ENCODE peak calls at places on chromosomes 12 and 14, in eight cellular contexts. Y is GM23248, Q is pancreas, J is thoracic aorta, X is A549, C is heart left ventricle, Z is PC-9, L is left ventricle myocardium inferior. B is an unnamed sample.

GRCh38 chr12:6818246-6819006 is 3.2 kb upstream of the GPR162 start:
- DNase-seq in Y (no peak), Q (peak; percentile 41), J (no peak), X (no peak), C (no peak), Z (no peak), L (no peak), B (no peak)

GRCh38 chr14:104392001-104392395 is 187.6 kb upstream of the C14orf180 start:
- DNase-seq in Y (no peak), Q (no peak), J (no peak), X (no peak), C (no peak), Z (no peak), L (no peak), B (no peak)

GRCh38 chr12:109864916-109865315 is 15.4 kb downstream of the GLTP start:
- DNase-seq in Y (no peak), Q (no peak), J (no peak), X (no peak), C (no peak), Z (peak; percentile 93), L (no peak), B (no peak)

GRCh38 chr12:60257063-60257462 is 661.2 kb downstream of the SLC16A7 start:
- DNase-seq in Y (peak; percentile 75), Q (no peak), J (no peak), X (peak; percentile 13), C (no peak), Z (no peak), L (no peak), B (peak; percentile 52)

GRCh38 chr14:51328089-51328941 is 88.3 kb downstream of the TMX1 start:
- DNase-seq in Y (peak; percentile 82), Q (no peak), J (no peak), X (no peak), C (peak; percentile 39), Z (no peak), L (no peak), B (peak; percentile 87)

GRCh38 chr12:87119713-87120112 is 863.5 kb upstream of the MGAT4C start:
- DNase-seq in Y (peak; percentile 10), Q (no peak), J (no peak), X (no peak), C (no peak), Z (no peak), L (no peak), B (no peak)

GRCh38 chr14:100911665-100912316 is 8.3 kb upstream of the RTL1 start:
- DNase-seq in Y (no peak), Q (no peak), J (no peak), X (no peak), C (no peak), Z (no peak), L (no peak), B (no peak)

GRCh38 chr12:4997939-4998338 is 45.7 kb upstream of the KCNA5 start:
- DNase-seq in Y (peak; percentile 96), Q (no peak), J (peak; percentile 60), X (peak; percentile 21), C (peak; percentile 67), Z (no peak), L (no peak), B (peak; percentile 82)

GRCh38 chr12:40502322-40502721 is 189.9 kb upstream of the CNTN1 start:
- DNase-seq in Y (no peak), Q (no peak), J (no peak), X (no peak), C (no peak), Z (no peak), L (no peak), B (no peak)

GRCh38 chr12:24911284-24911791 is 37.6 kb downstream of the BCAT1 start:
- DNase-seq in Y (peak; percentile 85), Q (no peak), J (no peak), X (no peak), C (no peak), Z (no peak), L (no peak), B (peak; percentile 89)

DNA sequence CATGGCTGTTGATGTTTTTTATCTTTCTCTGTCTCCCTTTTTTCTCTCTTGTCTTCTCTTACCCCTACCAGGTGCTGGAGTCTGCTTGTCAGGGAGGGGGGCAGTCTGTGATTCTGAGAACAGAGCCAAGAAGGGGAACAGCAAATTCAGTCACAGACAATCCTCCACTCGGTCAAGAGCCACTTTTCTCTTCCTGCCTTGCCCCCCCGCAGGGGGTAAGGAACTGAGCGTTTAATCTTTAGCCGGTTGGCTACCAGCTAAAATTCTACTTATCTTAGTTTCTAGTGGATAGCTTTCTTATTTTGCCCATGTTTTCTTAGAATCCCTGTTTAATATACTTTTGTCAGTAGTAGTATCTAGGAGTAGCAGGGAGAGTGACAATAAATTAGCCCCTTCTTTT is 1.9 kb downstream of the RIMKLB start:
- DNase-seq in Y (no peak), Q (no peak), J (no peak), X (no peak), C (no peak), Z (no peak), L (no peak), B (no peak)
- H3K27ac ChIP-seq in Y (no peak overlapping the region), Q (no peak overlapping the region), J (peak overlapping the region; percentile 99), X (no peak overlapping the region), C (peak overlapping the region; percentile 56), Z (no peak overlapping the region), L (peak overlapping the region; percentile 56), B (no peak overlapping the region)

GRCh38 chr14:102935756-102936155 is 13.3 kb downstream of the AMN start:
- DNase-seq in Y (no peak), Q (no peak), J (no peak), X (no peak), C (no peak), Z (no peak), L (no peak), B (no peak)
- H3K4me1 ChIP-seq in Y (no peaks in the 10 kb centered on the region), Q (no peaks in the 10 kb centered on the region), J (no peaks in the 10 kb centered on the region), X (no peaks in the 10 kb centered on the region), C (no peaks in the 10 kb centered on the region), Z (no peaks in the 10 kb centered on the region), L (peaks cover under 1% of the 10 kb centered on the region), B (no peaks in the 10 kb centered on the region)

DNA sequence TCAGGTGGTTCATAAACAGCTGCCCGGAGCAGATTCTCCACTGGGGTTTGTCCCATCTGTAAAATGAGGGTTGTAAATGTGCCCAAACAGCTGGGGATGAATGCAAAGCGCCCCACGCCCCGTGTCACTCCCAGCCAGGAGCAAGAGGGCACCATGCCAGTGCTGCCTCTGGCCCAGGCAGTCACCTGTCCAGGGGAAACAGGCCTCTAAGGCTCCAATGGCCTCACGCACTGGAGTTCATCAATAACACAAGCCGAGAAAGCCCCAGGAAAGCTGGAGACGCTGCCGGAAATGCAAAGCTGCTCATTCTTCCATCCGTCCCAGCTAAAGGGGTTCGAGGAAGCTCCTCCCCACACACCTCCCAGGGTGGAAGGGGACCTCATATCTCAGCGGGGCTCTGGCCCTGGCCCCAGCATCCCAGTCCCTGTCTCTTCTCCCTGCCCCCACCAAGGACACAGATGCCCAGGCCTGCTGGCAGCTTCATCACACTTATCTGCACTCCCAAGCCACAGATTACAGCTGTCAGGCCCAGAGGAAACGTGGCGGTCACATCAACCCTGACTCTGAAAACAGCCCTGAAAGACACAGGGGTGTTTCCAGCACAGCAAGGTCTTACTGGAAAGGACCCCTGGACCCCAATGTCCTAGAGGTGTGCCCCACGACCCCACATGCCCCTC is 21.5 kb downstream of the SCARB1 start:
- DNase-seq in Y (no peak), Q (peak; percentile 41), J (no peak), X (no peak), C (no peak), Z (no peak), L (no peak), B (no peak)
- H3K27ac ChIP-seq in Y (no peak overlapping the region), Q (no peak overlapping the region), J (no peak overlapping the region), X (peak overlapping the region; percentile 71), C (no peak overlapping the region), Z (no peak overlapping the region), L (peak overlapping the region; percentile 70), B (no peak overlapping the region)

GRCh38 chr12:115700896-115701465 is 576.5 kb downstream of the MED13L start:
- DNase-seq in Y (no peak), Q (no peak), J (no peak), X (no peak), C (no peak), Z (no peak), L (no peak), B (no peak)

GRCh38 chr12:115694564-115694963 is 582.9 kb downstream of the MED13L start:
- DNase-seq in Y (no peak), Q (no peak), J (no peak), X (no peak), C (no peak), Z (no peak), L (no peak), B (no peak)

GRCh38 chr12:115698257-115698656 is 579.2 kb downstream of the MED13L start:
- DNase-seq in Y (no peak), Q (no peak), J (no peak), X (no peak), C (no peak), Z (no peak), L (no peak), B (no peak)

GRCh38 chr12:115693970-115694369 is 583.5 kb downstream of the MED13L start:
- DNase-seq in Y (no peak), Q (no peak), J (no peak), X (no peak), C (no peak), Z (no peak), L (no peak), B (no peak)

DNA sequence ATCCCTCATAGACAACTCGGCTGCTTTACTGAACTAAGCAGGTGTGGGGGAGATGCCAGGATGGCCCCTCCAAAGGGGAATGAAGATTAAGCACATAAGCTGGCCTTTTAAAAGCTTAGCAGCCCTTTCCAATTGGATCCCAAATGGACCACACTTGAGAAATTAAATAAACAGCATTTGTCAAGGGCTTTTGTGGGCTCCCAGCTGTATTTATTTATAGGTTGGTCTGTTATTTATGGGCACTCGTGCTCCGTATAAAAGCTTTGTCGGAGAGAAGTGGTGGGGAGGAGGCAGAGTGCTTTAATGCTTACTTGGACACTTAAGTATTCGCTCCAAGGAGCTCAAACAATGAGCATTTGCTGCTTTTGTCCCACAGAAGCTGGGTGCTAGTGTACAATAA is 580.2 kb downstream of the MED13L start:
- DNase-seq in Y (no peak), Q (no peak), J (no peak), X (no peak), C (no peak), Z (no peak), L (no peak), B (peak; percentile 58)
- H3K4me1 ChIP-seq in Y (no peaks in the 10 kb centered on the region), Q (no peaks in the 10 kb centered on the region), J (no peaks in the 10 kb centered on the region), X (no peaks in the 10 kb centered on the region), C (no peaks in the 10 kb centered on the region), Z (no peaks in the 10 kb centered on the region), L (no peaks in the 10 kb centered on the region), B (peaks cover 10% of the 10 kb centered on the region)